ENCODE peak calls at places on chromosomes 11 and 22, in ten cellular contexts. O is stomach, M is breast epithelium, R is dorsolateral prefrontal cortex, Q is neural progenitor cell, K is OCI-LY7, V is right lobe of liver, P is lung, S is coronary artery, Y is astrocyte of the spinal cord. A is an unnamed sample.
A peak's percentile ranks its signal among the peaks of the same experiment; 100 is the strongest.

GRCh38 chr11:34105957-34106504 is 602 bp downstream of the NAT10 start:
- DNase-seq in S (no peak), K (peak; percentile 23), R (no peak), O (no peak), Q (no peak), M (no peak), Y (peak; percentile 10), V (no peak), P (no peak), A (no peak)

GRCh38 chr11:126963603-126964353 is 36.8 kb downstream of the KIRREL3 start:
- DNase-seq in R (no peak), K (no peak), Q (no peak), M (no peak), O (no peak), S (no peak), P (peak; percentile 51), V (no peak), Y (peak; percentile 56), A (peak; percentile 61)

GRCh38 chr22:35955546-35955945 is 73.1 kb downstream of the RBFOX2 start:
- DNase-seq in P (no peak), V (no peak), M (no peak), S (no peak), O (no peak), Q (no peak), Y (no peak), K (no peak), R (no peak), A (no peak)

GRCh38 chr22:33917744-33918406 is 2.4 kb downstream of the LARGE1 start:
- DNase-seq in S (no peak), K (peak; percentile 69), P (no peak), M (no peak), O (no peak), Q (peak; percentile 64), V (no peak), Y (no peak), R (peak; percentile 26), A (no peak)

GRCh38 chr11:15884131-15884530 is 472.2 kb downstream of the SOX6 start:
- DNase-seq in K (no peak), Q (no peak), R (no peak), V (no peak), P (no peak), Y (no peak), M (no peak), O (no peak), S (no peak), A (no peak)

GRCh38 chr22:18970180-18970947 is 34.3 kb upstream of the PRODH start:
- DNase-seq in R (no peak), O (no peak), K (no peak), Y (no peak), Q (peak; percentile 86), V (no peak), S (no peak), M (no peak), P (no peak), A (no peak)

GRCh38 chr22:36016656-36017055 is 12.0 kb downstream of the RBFOX2 start:
- DNase-seq in S (no peak), P (no peak), R (no peak), V (no peak), Q (no peak), K (peak; percentile 41), Y (no peak), O (no peak), M (no peak), A (no peak)

GRCh38 chr11:93521086-93521485 is 22.1 kb downstream of the SMCO4 start:
- DNase-seq in M (no peak), Y (no peak), O (no peak), P (no peak), V (no peak), K (peak; percentile 49), Q (no peak), S (no peak), R (no peak), A (no peak)

DNA sequence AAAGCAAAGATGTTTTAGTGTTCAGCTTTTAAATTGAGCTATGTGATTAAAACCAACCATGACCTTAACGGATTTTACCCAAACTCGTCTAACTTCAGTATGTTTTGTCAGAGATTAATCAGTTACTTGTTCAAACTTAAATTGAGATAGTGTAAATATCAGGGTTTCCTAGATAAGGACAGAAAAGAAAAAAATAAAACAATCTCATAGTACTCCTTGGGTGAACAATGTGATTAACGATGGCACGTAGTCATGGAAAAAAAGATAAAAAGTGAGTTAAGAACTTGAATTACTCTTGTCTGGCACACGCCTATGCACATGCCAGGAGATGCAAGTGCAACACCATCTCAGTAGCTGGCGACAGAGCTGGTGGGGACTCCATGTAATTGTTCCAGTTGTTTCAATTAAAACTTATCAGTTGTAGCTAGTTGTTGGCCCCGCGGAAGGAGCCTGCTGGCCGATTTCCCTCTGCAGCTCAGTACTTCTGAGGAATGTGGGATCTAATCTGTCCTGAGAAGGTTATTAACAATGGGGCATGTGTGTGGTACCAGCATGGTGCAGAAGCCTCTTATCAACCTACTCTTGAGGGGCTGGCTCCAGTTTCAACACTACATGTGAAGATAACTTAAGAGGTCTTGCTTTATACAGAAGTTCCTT is 3.0 kb downstream of the RASSF10 start:
- DNase-seq in R (no peak), M (no peak), S (no peak), K (no peak), O (peak; percentile 75), V (no peak), Q (peak; percentile 88), P (no peak), Y (no peak), A (no peak)
- H3K4me3 ChIP-seq in R (no peak overlapping the region), M (peak overlapping the region; percentile 65), S (no peak overlapping the region), K (no peak overlapping the region), O (peak overlapping the region; percentile 64), V (no peak overlapping the region), Q (peak overlapping the region; percentile 54), P (no peak overlapping the region), Y (no peak overlapping the region), A (no peak overlapping the region)

GRCh38 chr11:2693851-2694261 is 5.9 kb downstream of the KCNQ1OT1 start:
- DNase-seq in R (no peak), K (no peak), O (no peak), S (no peak), P (no peak), Y (no peak), Q (no peak), M (no peak), V (peak; percentile 39), A (no peak)

GRCh38 chr11:2690596-2691354 is 9.0 kb downstream of the KCNQ1OT1 start:
- DNase-seq in K (no peak), V (peak; percentile 11), M (no peak), Q (no peak), S (no peak), Y (no peak), P (no peak), R (no peak), O (no peak), A (no peak)

GRCh38 chr11:2693271-2693833 is 6.4 kb downstream of the KCNQ1OT1 start:
- DNase-seq in K (no peak), Y (no peak), Q (peak; percentile 85), M (no peak), V (peak; percentile 45), P (no peak), R (peak; percentile 37), S (peak; percentile 66), O (no peak), A (no peak)

GRCh38 chr11:2691355-2691761 is 8.4 kb downstream of the KCNQ1OT1 start:
- DNase-seq in R (no peak), V (peak; percentile 25), K (no peak), Y (no peak), M (no peak), O (no peak), P (no peak), Q (no peak), S (no peak), A (no peak)

GRCh38 chr11:2691991-2692841 is 7.6 kb downstream of the KCNQ1OT1 start:
- DNase-seq in K (peak; percentile 45), M (no peak), S (no peak), O (no peak), Q (peak; percentile 61), Y (no peak), R (no peak), P (peak; percentile 46), V (peak; percentile 38), A (no peak)
- TF ChIP-seq CTCF in K (peak; percentile 70), M (peak; percentile 11), S (no peak), O (peak; percentile 21), Q (peak; percentile 57), Y (peak; percentile 34), R (no peak), P (no peak), V (peak; percentile 42), A (peak; percentile 35)

GRCh38 chr22:25572708-25573161 is 8.3 kb downstream of the GRK3 start:
- DNase-seq in R (no peak), P (no peak), Q (no peak), Y (no peak), M (no peak), S (no peak), K (peak; percentile 12), V (no peak), O (no peak), A (no peak)

GRCh38 chr22:25573822-25574221 is 9.3 kb downstream of the GRK3 start:
- DNase-seq in R (no peak), S (no peak), O (no peak), Y (no peak), Q (no peak), K (no peak), P (no peak), V (no peak), M (no peak), A (no peak)

GRCh38 chr22:25566812-25567211 is 2.3 kb downstream of the GRK3 start:
- DNase-seq in K (peak; percentile 62), Q (no peak), P (no peak), Y (no peak), M (no peak), R (no peak), O (no peak), V (no peak), S (no peak), A (no peak)

GRCh38 chr22:25567305-25567704 is 2.8 kb downstream of the GRK3 start:
- DNase-seq in Q (no peak), M (no peak), P (no peak), Y (no peak), S (no peak), R (no peak), K (peak; percentile 46), V (no peak), O (no peak), A (no peak)

GRCh38 chr22:25569983-25570382 is 5.5 kb downstream of the GRK3 start:
- DNase-seq in O (no peak), Y (no peak), P (no peak), K (no peak), R (no peak), S (no peak), Q (no peak), V (no peak), M (no peak), A (no peak)
- H3K4me3 ChIP-seq in O (no peak overlapping the region), Y (no peak overlapping the region), P (no peak overlapping the region), K (no peak overlapping the region), R (no peak overlapping the region), S (no peak overlapping the region), Q (no peak overlapping the region), V (no peak overlapping the region), M (no peak overlapping the region), A (no peak overlapping the region)

GRCh38 chr11:39367526-39367925 is 2091.9 kb downstream of the LRRC4C start:
- DNase-seq in Q (no peak), S (no peak), K (no peak), P (no peak), R (no peak), Y (no peak), O (no peak), V (no peak), M (no peak), A (no peak)

GRCh38 chr11:39361557-39361956 is 2097.9 kb downstream of the LRRC4C start:
- DNase-seq in O (no peak), Y (no peak), V (no peak), K (no peak), P (no peak), R (no peak), Q (no peak), S (no peak), M (no peak), A (no peak)

DNA sequence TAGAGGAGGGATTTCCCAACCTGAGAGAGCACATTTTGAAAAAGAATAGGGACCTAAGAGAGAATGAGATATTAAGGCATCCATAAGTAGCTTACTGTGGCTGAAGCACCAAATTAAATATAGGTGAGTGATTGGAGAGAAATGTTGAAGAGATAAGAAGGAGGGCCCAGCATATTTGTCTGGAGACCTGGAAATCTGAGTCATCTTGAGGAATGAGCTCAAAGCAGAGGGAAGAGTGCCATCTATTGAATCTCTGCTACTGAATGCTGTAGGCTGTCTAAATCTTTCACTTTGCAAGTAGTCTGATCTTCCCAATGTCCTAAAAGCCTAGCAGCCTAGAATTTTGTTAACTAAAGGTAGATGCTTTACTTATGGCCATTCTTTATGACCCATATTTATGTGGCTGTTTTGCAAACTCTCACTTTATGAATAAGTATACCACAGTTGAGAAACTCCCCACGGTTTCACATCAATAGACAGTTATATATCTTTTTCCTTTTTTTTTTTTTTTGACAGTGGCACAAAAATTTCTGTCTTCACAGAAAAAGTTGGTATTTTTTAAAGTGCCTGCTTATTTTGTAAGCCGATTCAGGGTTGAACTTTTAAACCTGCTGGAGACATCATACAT is 2093.5 kb downstream of the LRRC4C start:
- DNase-seq in O (no peak), K (no peak), M (no peak), P (no peak), Y (peak; percentile 17), Q (peak; percentile 20), S (no peak), R (no peak), V (no peak), A (peak; percentile 5)
- TF ChIP-seq CTCF in O (peak; percentile 18), K (no peak), M (no peak), P (no peak), Y (no peak), Q (peak; percentile 48), S (no peak), R (no peak), V (no peak), A (no peak)